ENCODE peak calls at places on chromosomes 12 and 14, in five cellular contexts. One of them, this sample, is unnamed.

GRCh38 chr12:1616233-1617066 is 12.6 kb upstream of the WNT5B start:
- DNase-seq in A549: no peak
- DNase-seq in HepG2: no peak
- DNase-seq in K562: no peak
- DNase-seq in GM12878: no peak
- DNase-seq in this sample: no peak

GRCh38 chr12:68915055-68915454 is 17.9 kb downstream of the CPM start:
- DNase-seq in A549: no peak
- DNase-seq in HepG2: no peak
- DNase-seq in K562: no peak
- DNase-seq in GM12878: no peak
- DNase-seq in this sample: peak

GRCh38 chr14:76491172-76491930 is 115.4 kb downstream of the ESRRB start:
- DNase-seq in A549: no peak
- DNase-seq in HepG2: no peak
- DNase-seq in K562: no peak
- DNase-seq in GM12878: no peak
- DNase-seq in this sample: no peak

GRCh38 chr12:108825205-108825950 is 32.0 kb downstream of the SSH1 start:
- DNase-seq in A549: no peak
- DNase-seq in HepG2: no peak
- DNase-seq in K562: no peak
- DNase-seq in GM12878: peak
- DNase-seq in this sample: peak

GRCh38 chr14:68897559-68898160 is 81.4 kb downstream of the ACTN1 start:
- DNase-seq in A549: no peak
- DNase-seq in HepG2: no peak
- DNase-seq in K562: no peak
- DNase-seq in GM12878: no peak
- DNase-seq in this sample: no peak

GRCh38 chr12:85575115-85576096 is 260.8 kb downstream of the RASSF9 start:
- DNase-seq in A549: peak
- DNase-seq in HepG2: peak
- DNase-seq in K562: peak
- DNase-seq in GM12878: peak
- DNase-seq in this sample: peak

GRCh38 chr14:75980856-75981255 is 939 bp downstream of the TGFB3 start:
- DNase-seq in A549: no peak
- DNase-seq in HepG2: no peak
- DNase-seq in K562: no peak
- DNase-seq in GM12878: no peak
- DNase-seq in this sample: no peak

GRCh38 chr14:95475540-95476240 is 40.8 kb downstream of the SYNE3 start:
- DNase-seq in A549: no peak
- DNase-seq in HepG2: no peak
- DNase-seq in K562: no peak
- DNase-seq in GM12878: no peak
- DNase-seq in this sample: no peak

GRCh38 chr14:47959753-47960152 is 284.3 kb upstream of the MDGA2 start:
- DNase-seq in A549: no peak
- DNase-seq in HepG2: no peak
- DNase-seq in K562: no peak
- DNase-seq in GM12878: no peak
- DNase-seq in this sample: no peak

GRCh38 chr12:96295532-96296160 is 101.5 kb downstream of the ELK3 start:
- DNase-seq in A549: no peak
- DNase-seq in HepG2: no peak
- DNase-seq in K562: no peak
- DNase-seq in GM12878: no peak
- DNase-seq in this sample: no peak

GRCh38 chr14:101122114-101122854 is 218.8 kb upstream of the RTL1 start:
- DNase-seq in A549: no peak
- DNase-seq in HepG2: no peak
- DNase-seq in K562: no peak
- DNase-seq in GM12878: no peak
- DNase-seq in this sample: no peak

GRCh38 chr14:67636361-67636919 is 16.7 kb downstream of the ARG2 start:
- DNase-seq in A549: no peak
- DNase-seq in HepG2: no peak
- DNase-seq in K562: peak
- DNase-seq in GM12878: peak
- DNase-seq in this sample: peak

GRCh38 chr14:52031781-52032180 is 37.1 kb downstream of the NID2 start:
- DNase-seq in A549: no peak
- DNase-seq in HepG2: no peak
- DNase-seq in K562: no peak
- DNase-seq in GM12878: no peak
- DNase-seq in this sample: peak

GRCh38 chr14:67762051-67762450 is 54.3 kb downstream of the ZFYVE26 start:
- DNase-seq in A549: no peak
- DNase-seq in HepG2: no peak
- DNase-seq in K562: no peak
- DNase-seq in GM12878: no peak
- DNase-seq in this sample: no peak

GRCh38 chr12:76740501-76740900 is 23.4 kb upstream of the ZDHHC17 start:
- DNase-seq in A549: no peak
- DNase-seq in HepG2: no peak
- DNase-seq in K562: no peak
- DNase-seq in GM12878: no peak
- DNase-seq in this sample: no peak

GRCh38 chr12:105487961-105488360 is 157.5 kb downstream of the C12orf75 start:
- DNase-seq in A549: no peak
- DNase-seq in HepG2: no peak
- DNase-seq in K562: no peak
- DNase-seq in GM12878: no peak
- DNase-seq in this sample: no peak

GRCh38 chr14:59294662-59294992 is 106.2 kb downstream of the DAAM1 start:
- DNase-seq in A549: no peak
- DNase-seq in HepG2: no peak
- DNase-seq in K562: no peak
- DNase-seq in GM12878: no peak
- DNase-seq in this sample: peak

GRCh38 chr12:42790761-42791151 is 201.2 kb upstream of the PRICKLE1 start:
- DNase-seq in A549: peak
- DNase-seq in HepG2: no peak
- DNase-seq in K562: peak
- DNase-seq in GM12878: no peak
- DNase-seq in this sample: peak

GRCh38 chr14:93023039-93023438 is 92.7 kb downstream of the ITPK1 start:
- DNase-seq in A549: no peak
- DNase-seq in HepG2: peak
- DNase-seq in K562: peak
- DNase-seq in GM12878: no peak
- DNase-seq in this sample: no peak

GRCh38 chr12:29552324-29552927 is 54.9 kb upstream of the OVCH1 start:
- DNase-seq in A549: peak
- DNase-seq in HepG2: peak
- DNase-seq in K562: peak
- DNase-seq in GM12878: no peak
- DNase-seq in this sample: peak

GRCh38 chr12:78540621-78541336 is 323.8 kb upstream of the SYT1 start:
- DNase-seq in A549: no peak
- DNase-seq in HepG2: no peak
- DNase-seq in K562: no peak
- DNase-seq in GM12878: no peak
- DNase-seq in this sample: peak

GRCh38 chr14:97029800-97030199 is 232.6 kb downstream of the VRK1 start:
- DNase-seq in A549: no peak
- DNase-seq in HepG2: no peak
- DNase-seq in K562: no peak
- DNase-seq in GM12878: no peak
- DNase-seq in this sample: no peak

GRCh38 chr12:126727656-126728055 is 1539.3 kb upstream of the TMEM132C start:
- DNase-seq in A549: no peak
- DNase-seq in HepG2: no peak
- DNase-seq in K562: no peak
- DNase-seq in GM12878: no peak
- DNase-seq in this sample: no peak

GRCh38 chr12:46364777-46365580 is 7.6 kb downstream of the SLC38A2 start:
- DNase-seq in A549: no peak
- DNase-seq in HepG2: peak
- DNase-seq in K562: no peak
- DNase-seq in GM12878: no peak
- DNase-seq in this sample: peak

GRCh38 chr12:1592444-1593231 is 1.7 kb downstream of the FBXL14 start:
- DNase-seq in A549: no peak
- DNase-seq in HepG2: no peak
- DNase-seq in K562: peak
- DNase-seq in GM12878: no peak
- DNase-seq in this sample: peak

GRCh38 chr12:19546611-19547162 is 107.4 kb downstream of the AEBP2 start:
- DNase-seq in A549: no peak
- DNase-seq in HepG2: no peak
- DNase-seq in K562: no peak
- DNase-seq in GM12878: no peak
- DNase-seq in this sample: peak

GRCh38 chr12:34606749-34607519 is 584.6 kb downstream of the ALG10 start:
- DNase-seq in A549: no peak
- DNase-seq in HepG2: no peak
- DNase-seq in K562: no peak
- DNase-seq in GM12878: no peak
- DNase-seq in this sample: no peak

GRCh38 chr14:91220581-91221000 is 23.9 kb downstream of the GPR68 start:
- DNase-seq in A549: no peak
- DNase-seq in HepG2: no peak
- DNase-seq in K562: no peak
- DNase-seq in GM12878: no peak
- DNase-seq in this sample: no peak

GRCh38 chr12:83945871-83946270 is 966.7 kb downstream of the SLC6A15 start:
- DNase-seq in A549: peak
- DNase-seq in HepG2: peak
- DNase-seq in K562: no peak
- DNase-seq in GM12878: no peak
- DNase-seq in this sample: peak

GRCh38 chr12:85550924-85551323 is 270.9 kb downstream of the ALX1 start:
- DNase-seq in A549: no peak
- DNase-seq in HepG2: no peak
- DNase-seq in K562: no peak
- DNase-seq in GM12878: no peak
- DNase-seq in this sample: no peak

GRCh38 chr14:73850940-73851339 is 691 bp upstream of the PTGR2 start:
- DNase-seq in A549: no peak
- DNase-seq in HepG2: peak
- DNase-seq in K562: peak
- DNase-seq in GM12878: no peak
- DNase-seq in this sample: no peak

DNA sequence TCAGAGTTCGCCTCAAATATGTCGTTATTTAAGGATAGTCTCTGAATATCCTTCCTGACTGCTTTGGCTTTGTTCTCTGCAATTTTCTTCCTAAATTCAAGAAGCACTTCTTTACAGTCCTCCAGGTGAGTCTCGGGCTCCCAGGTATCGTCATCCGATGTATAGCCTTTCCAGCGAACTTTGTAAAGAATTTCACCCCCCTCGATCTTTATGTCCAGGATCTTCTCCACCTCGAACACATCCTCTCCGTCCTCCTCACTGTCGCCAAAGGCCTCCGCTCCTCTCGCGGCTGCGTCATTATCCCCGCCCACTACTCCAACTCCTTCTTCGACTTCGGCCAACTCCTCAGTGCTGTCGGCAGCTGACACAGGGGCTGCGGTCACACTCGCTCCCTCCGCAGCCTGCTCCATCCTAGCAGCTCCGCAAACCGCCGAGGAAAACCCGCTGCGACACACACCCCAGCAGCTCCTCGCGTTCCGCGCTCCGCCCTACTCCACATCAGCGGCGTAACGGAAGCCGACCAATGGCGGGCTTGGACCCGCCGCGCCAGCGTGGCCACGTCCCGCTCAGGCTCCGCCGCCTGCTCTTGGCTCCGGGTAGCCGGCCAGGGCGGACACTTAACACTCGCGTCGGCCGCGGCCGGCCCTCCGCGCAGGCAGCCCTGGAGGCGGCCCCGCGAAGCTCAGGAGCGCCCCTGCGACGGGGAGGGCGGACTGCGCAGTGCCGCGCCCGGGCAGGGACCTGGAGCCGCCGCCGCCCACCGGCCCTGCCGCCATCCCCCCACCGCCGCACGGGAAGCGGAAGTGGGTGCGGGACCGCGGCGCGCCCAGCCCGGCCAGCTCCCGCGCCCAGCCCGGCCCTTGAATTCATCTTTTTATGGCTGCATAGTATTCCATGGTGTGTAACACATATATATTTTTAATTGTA is 4.1 kb downstream of the CD163L1 start:
- DNase-seq in A549: peak
- DNase-seq in HepG2: no peak
- DNase-seq in K562: peak
- DNase-seq in GM12878: no peak
- DNase-seq in this sample: peak
- H3K4me2 ChIP-seq in A549: peak
- H3K4me2 ChIP-seq in HepG2: no peak
- H3K4me2 ChIP-seq in K562: peak
- H3K4me2 ChIP-seq in GM12878: no peak
- H3K4me2 ChIP-seq in this sample: peak

GRCh38 chr12:67419810-67420209 is 150.7 kb downstream of the CAND1 start:
- DNase-seq in A549: no peak
- DNase-seq in HepG2: no peak
- DNase-seq in K562: peak
- DNase-seq in GM12878: no peak
- DNase-seq in this sample: no peak
- TF ChIP-seq BHLHE40 in A549: no peak
- TF ChIP-seq BHLHE40 in HepG2: no peak
- TF ChIP-seq BHLHE40 in K562: no peak
- TF ChIP-seq BHLHE40 in GM12878: no peak
- TF ChIP-seq BHLHE40 in this sample: no peak

DNA sequence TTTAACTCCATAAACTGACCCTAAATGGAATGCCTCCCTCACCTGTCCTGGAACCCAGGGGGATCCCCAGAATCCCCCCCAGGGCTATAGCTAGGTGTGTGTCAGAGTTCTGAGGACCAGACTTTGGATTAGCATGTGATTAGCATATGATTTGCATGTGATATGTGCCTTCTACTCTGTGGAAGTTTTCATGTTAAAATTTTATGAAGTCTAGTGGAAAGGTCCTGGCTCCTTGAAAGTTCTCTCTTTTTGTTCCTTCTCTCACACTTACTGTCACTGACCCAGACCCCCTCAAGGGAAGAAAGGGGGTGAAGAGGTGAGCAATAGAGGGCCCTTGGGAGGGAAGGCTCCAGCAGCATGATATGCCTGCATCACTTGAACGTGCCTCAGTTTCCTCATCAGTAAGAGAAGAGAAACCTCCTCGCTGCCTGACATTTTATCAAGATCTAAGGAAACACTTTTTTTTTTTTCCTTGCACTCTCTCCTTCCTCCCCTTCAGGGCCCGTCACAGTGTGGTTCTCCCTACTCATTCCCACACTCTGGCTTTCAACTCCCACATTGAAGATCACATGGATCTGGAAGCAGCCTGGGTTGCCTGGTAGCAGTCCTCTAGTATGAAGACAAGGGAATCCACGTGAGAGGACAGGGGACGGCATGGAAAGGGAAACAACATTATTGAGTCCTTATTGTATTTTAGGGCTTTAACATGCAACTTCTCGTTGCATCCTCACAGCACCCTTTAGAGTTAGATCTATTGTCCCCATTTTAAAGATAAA is 3.3 kb upstream of the C1QL4 start:
- DNase-seq in A549: no peak
- DNase-seq in HepG2: no peak
- DNase-seq in K562: no peak
- DNase-seq in GM12878: no peak
- DNase-seq in this sample: no peak
- H3K4me2 ChIP-seq in A549: no peak
- H3K4me2 ChIP-seq in HepG2: no peak
- H3K4me2 ChIP-seq in K562: no peak
- H3K4me2 ChIP-seq in GM12878: no peak
- H3K4me2 ChIP-seq in this sample: no peak

GRCh38 chr12:38664661-38665269 is 240.6 kb downstream of the CPNE8 start:
- DNase-seq in A549: no peak
- DNase-seq in HepG2: peak
- DNase-seq in K562: no peak
- DNase-seq in GM12878: peak
- DNase-seq in this sample: no peak
- TF ChIP-seq BHLHE40 in A549: no peak
- TF ChIP-seq BHLHE40 in HepG2: no peak
- TF ChIP-seq BHLHE40 in K562: no peak
- TF ChIP-seq BHLHE40 in GM12878: no peak
- TF ChIP-seq BHLHE40 in this sample: no peak